ENCODE peak calls at places on chromosome 12, in ten cellular contexts. U, Y, W, J, T, E, K, Q, Z and B are unnamed samples. For H3K4me1, the result is how much of the 10 kb centered on the place peaks cover.

GRCh38 chr12:111636209-111636928 is 37.3 kb upstream of the ATXN2 start:
- DNase-seq in U (peak), Y (no peak), W (no peak), J (no peak), T (peak), E (peak), K (no peak), Q (peak), Z (peak), B (no peak)

GRCh38 chr12:3035815-3036702 is 41.1 kb upstream of the TSPAN9 start:
- DNase-seq in U (peak), Y (no peak), W (no peak), J (peak), T (no peak), E (no peak), K (no peak), Q (no peak), Z (no peak), B (no peak)

GRCh38 chr12:109621271-109621671 is 47.7 kb downstream of the MVK start:
- DNase-seq in U (no peak), Y (no peak), W (no peak), J (no peak), T (no peak), E (no peak), K (no peak), Q (no peak), Z (no peak), B (no peak)

GRCh38 chr12:85829391-85829790 is 6.8 kb downstream of the RASSF9 start:
- DNase-seq in U (no peak), Y (peak), W (no peak), J (no peak), T (no peak), E (no peak), K (no peak), Q (no peak), Z (no peak), B (no peak)

GRCh38 chr12:30797689-30798088 is 42.9 kb upstream of the CAPRIN2 start:
- DNase-seq in U (no peak), Y (no peak), W (no peak), J (peak), T (no peak), E (no peak), K (no peak), Q (no peak), Z (no peak), B (no peak)

GRCh38 chr12:63021126-63021525 is 86.2 kb upstream of the PPM1H start:
- DNase-seq in U (no peak), Y (no peak), W (no peak), J (no peak), T (no peak), E (no peak), K (no peak), Q (no peak), Z (no peak), B (no peak)

GRCh38 chr12:25557830-25558436 is 4.8 kb upstream of the LMNTD1 start:
- DNase-seq in U (peak), Y (peak), W (no peak), J (peak), T (no peak), E (peak), K (no peak), Q (no peak), Z (no peak), B (no peak)

GRCh38 chr12:64608901-64609542 is 1.3 kb upstream of the RASSF3 start:
- DNase-seq in U (peak), Y (peak), W (peak), J (peak), T (no peak), E (peak), K (peak), Q (no peak), Z (no peak), B (peak)

GRCh38 chr12:125056306-125056705 is 8.9 kb upstream of the AACS start:
- DNase-seq in U (no peak), Y (no peak), W (no peak), J (no peak), T (peak), E (peak), K (no peak), Q (no peak), Z (no peak), B (no peak)

GRCh38 chr12:107320929-107321618 is 227.7 kb upstream of the CRY1 start:
- DNase-seq in U (peak), Y (peak), W (peak), J (no peak), T (no peak), E (no peak), K (peak), Q (peak), Z (no peak), B (peak)

GRCh38 chr12:46546634-46547273 is 174.2 kb upstream of the SLC38A2 start:
- DNase-seq in U (no peak), Y (peak), W (peak), J (no peak), T (no peak), E (no peak), K (peak), Q (no peak), Z (no peak), B (peak)

GRCh38 chr12:82124711-82125110 is 233.5 kb downstream of the CCDC59 start:
- DNase-seq in U (no peak), Y (peak), W (no peak), J (no peak), T (no peak), E (no peak), K (no peak), Q (no peak), Z (no peak), B (no peak)

GRCh38 chr12:87439990-87440827 is 589.0 kb downstream of the C12orf50 start:
- DNase-seq in U (peak), Y (peak), W (peak), J (no peak), T (no peak), E (no peak), K (no peak), Q (peak), Z (no peak), B (no peak)

GRCh38 chr12:95838125-95838524 is 20.6 kb upstream of the SNRPF start:
- DNase-seq in U (no peak), Y (peak), W (no peak), J (no peak), T (no peak), E (no peak), K (no peak), Q (peak), Z (no peak), B (no peak)

GRCh38 chr12:39393890-39394289 is 49.0 kb downstream of the KIF21A start:
- DNase-seq in U (peak), Y (no peak), W (no peak), J (no peak), T (no peak), E (peak), K (no peak), Q (no peak), Z (no peak), B (no peak)

GRCh38 chr12:29781176-29781575 is 2.6 kb downstream of the TMTC1 start:
- DNase-seq in U (no peak), Y (no peak), W (no peak), J (no peak), T (no peak), E (no peak), K (no peak), Q (no peak), Z (no peak), B (no peak)

GRCh38 chr12:57899010-57899662 is 42.2 kb upstream of the ATP23 start:
- DNase-seq in U (peak), Y (peak), W (no peak), J (peak), T (peak), E (no peak), K (peak), Q (peak), Z (peak), B (peak)

GRCh38 chr12:42728287-42728686 is 138.7 kb upstream of the PRICKLE1 start:
- DNase-seq in U (no peak), Y (no peak), W (no peak), J (no peak), T (no peak), E (no peak), K (no peak), Q (no peak), Z (no peak), B (no peak)

GRCh38 chr12:8018666-8019581 is 13.6 kb upstream of the FOXJ2 start:
- DNase-seq in U (peak), Y (no peak), W (no peak), J (peak), T (peak), E (no peak), K (no peak), Q (no peak), Z (no peak), B (no peak)

GRCh38 chr12:48868446-48868845 is 2.8 kb upstream of the RND1 start:
- DNase-seq in U (no peak), Y (no peak), W (no peak), J (no peak), T (no peak), E (no peak), K (no peak), Q (no peak), Z (no peak), B (no peak)

GRCh38 chr12:93526786-93527428 is 45.6 kb upstream of the SOCS2 start:
- DNase-seq in U (peak), Y (peak), W (peak), J (no peak), T (no peak), E (no peak), K (no peak), Q (no peak), Z (no peak), B (no peak)

GRCh38 chr12:109440851-109441490 is 36.1 kb downstream of the KCTD10 start:
- DNase-seq in U (no peak), Y (no peak), W (no peak), J (no peak), T (no peak), E (peak), K (no peak), Q (peak), Z (no peak), B (no peak)

GRCh38 chr12:50933459-50934124 is 18.8 kb upstream of the HIGD1C start:
- DNase-seq in U (peak), Y (no peak), W (no peak), J (peak), T (no peak), E (peak), K (no peak), Q (no peak), Z (no peak), B (no peak)
- H3K4me1 ChIP-seq in U (under half), Y (under half), W (under half), J (half or more), T (under half), E (under half), K (under half), Q (under half), Z (under half), B (under half)

DNA sequence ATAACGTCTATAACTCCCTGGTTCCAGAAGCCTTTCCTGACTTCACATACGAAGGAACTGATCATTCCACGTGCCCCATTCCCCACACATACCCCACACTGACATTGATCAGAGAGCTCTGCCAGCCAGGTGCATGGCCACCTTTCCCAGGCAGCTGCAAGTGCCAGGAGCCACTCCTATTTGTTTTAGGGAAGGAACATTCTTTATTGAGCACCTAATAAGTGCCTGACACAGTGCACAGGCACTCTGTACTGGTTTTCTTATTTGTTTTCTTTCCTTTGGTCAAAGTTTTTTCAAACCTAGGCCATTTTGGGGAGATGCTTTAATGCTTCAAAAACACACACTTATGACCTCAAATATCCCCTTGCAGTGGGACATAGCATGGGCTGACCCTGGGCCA is 50.0 kb downstream of the PITPNM2 start:
- DNase-seq in U (no peak), Y (no peak), W (no peak), J (no peak), T (no peak), E (no peak), K (no peak), Q (no peak), Z (no peak), B (no peak)
- H3K4me1 ChIP-seq in U (under half), Y (under half), W (under half), J (under half), T (under half), E (under half), K (under half), Q (under half), Z (under half), B (under half)

GRCh38 chr12:104494137-104494815 is 37.5 kb downstream of the CHST11 start:
- DNase-seq in U (no peak), Y (no peak), W (no peak), J (no peak), T (no peak), E (no peak), K (peak), Q (peak), Z (no peak), B (no peak)
- H3K4me1 ChIP-seq in U (under half), Y (under half), W (under half), J (under half), T (under half), E (under half), K (half or more), Q (under half), Z (under half), B (half or more)

GRCh38 chr12:132521726-132522292 is 31.9 kb downstream of the FBRSL1 start:
- DNase-seq in U (no peak), Y (no peak), W (no peak), J (no peak), T (no peak), E (no peak), K (no peak), Q (no peak), Z (no peak), B (no peak)
- H3K4me1 ChIP-seq in U (under half), Y (under half), W (under half), J (under half), T (under half), E (under half), K (under half), Q (under half), Z (under half), B (under half)